ENCODE peak calls at places on chromosomes 5 and 9, in seven cellular contexts. H, X, V, A, R, F and L are unnamed samples.

GRCh38 chr5:91179018-91179417 is 204.1 kb downstream of the ARRDC3 start:
- DNase-seq in A (no peak), H (no peak), V (no peak), R (no peak), F (no peak), X (no peak), L (no peak)

GRCh38 chr5:71533614-71534013 is 53.5 kb upstream of the MCCC2 start:
- DNase-seq in V (no peak), A (peak), H (no peak), X (no peak), F (no peak), R (no peak), L (no peak)

GRCh38 chr9:121743441-121744001 is 92.1 kb downstream of the DAB2IP start:
- DNase-seq in X (peak), A (peak), H (no peak), R (peak), V (no peak), F (no peak), L (no peak)

GRCh38 chr5:26326153-26326759 is 712.1 kb downstream of the CDH9 start:
- DNase-seq in X (no peak), V (no peak), A (no peak), H (no peak), F (no peak), R (no peak), L (no peak)

GRCh38 chr5:5965132-5965531 is 413.2 kb downstream of the MED10 start:
- DNase-seq in F (no peak), H (no peak), X (no peak), V (no peak), A (no peak), R (no peak), L (no peak)

GRCh38 chr5:155728146-155728856 is 598.7 kb upstream of the SGCD start:
- DNase-seq in X (peak), H (no peak), R (no peak), F (peak), V (peak), A (no peak), L (no peak)

GRCh38 chr9:36134761-36135505 is 1.6 kb upstream of the GLIPR2 start:
- DNase-seq in F (no peak), X (no peak), V (no peak), R (no peak), A (no peak), H (no peak), L (no peak)

GRCh38 chr5:141677415-141677814 is 4.6 kb downstream of the ARAP3 start:
- DNase-seq in V (no peak), R (no peak), X (no peak), H (no peak), F (no peak), A (no peak), L (no peak)

GRCh38 chr5:2013301-2014057 is 130.8 kb upstream of the IRX4 start:
- DNase-seq in X (no peak), V (no peak), R (no peak), A (no peak), H (no peak), F (no peak), L (no peak)

GRCh38 chr5:13994606-13995336 is 50.3 kb upstream of the DNAH5 start:
- DNase-seq in A (peak), R (no peak), H (no peak), F (no peak), X (no peak), V (no peak), L (no peak)

GRCh38 chr9:136482793-136483588 is at the start of gene SEC16A:
- DNase-seq in A (peak), X (peak), F (peak), V (peak), R (peak), H (peak), L (peak)

GRCh38 chr5:156460496-156460895 is 133.5 kb downstream of the SGCD start:
- DNase-seq in F (no peak), H (no peak), X (no peak), V (no peak), A (no peak), R (no peak), L (no peak)

GRCh38 chr5:148163345-148163744 is 5.0 kb upstream of the SPINK14 start:
- DNase-seq in F (no peak), A (no peak), V (no peak), R (no peak), X (no peak), H (no peak), L (no peak)

GRCh38 chr9:136036050-136036449 is 59.0 kb downstream of the NACC2 start:
- DNase-seq in F (no peak), A (no peak), R (no peak), V (no peak), H (no peak), X (no peak), L (no peak)

GRCh38 chr5:142178651-142179050 is 70.1 kb downstream of the NDFIP1 start:
- DNase-seq in V (no peak), X (no peak), H (no peak), A (no peak), F (no peak), R (no peak), L (no peak)

GRCh38 chr5:1168751-1169607 is 32.4 kb upstream of the SLC6A19 start:
- DNase-seq in A (no peak), V (no peak), X (no peak), H (no peak), R (no peak), F (no peak), L (no peak)

GRCh38 chr9:72151099-72151498 is 1.9 kb downstream of the GDA start:
- DNase-seq in A (no peak), R (no peak), F (no peak), X (no peak), H (no peak), V (no peak), L (no peak)

GRCh38 chr9:134732392-134733110 is 90.9 kb downstream of the COL5A1 start:
- DNase-seq in F (no peak), R (no peak), V (no peak), X (no peak), H (no peak), A (no peak), L (no peak)

GRCh38 chr5:39503148-39503547 is 78.4 kb upstream of the DAB2 start:
- DNase-seq in H (no peak), R (no peak), X (no peak), F (no peak), A (no peak), V (no peak), L (no peak)

GRCh38 chr9:72322259-72322658 is 42.7 kb downstream of the ZFAND5 start:
- DNase-seq in H (no peak), X (no peak), A (no peak), F (no peak), V (no peak), R (no peak), L (no peak)

GRCh38 chr5:124997186-124997893 is 250.9 kb upstream of the ZNF608 start:
- DNase-seq in R (no peak), V (no peak), F (no peak), X (no peak), A (peak), H (no peak), L (no peak)

GRCh38 chr5:150068071-150068470 is 18.3 kb downstream of the CSF1R start:
- DNase-seq in A (no peak), H (no peak), F (no peak), V (no peak), X (no peak), R (no peak), L (no peak)